ENCODE peak calls at places on chromosomes 5 and 9, in seven cellular contexts. One of them, this sample, is unnamed.

GRCh38 chr9:126569036-126569435 is 44.7 kb upstream of the LMX1B start:
- DNase-seq in mesendoderm: no peak
- DNase-seq in IMR-90: no peak
- DNase-seq in H9: no peak
- DNase-seq in trophoblast cell: no peak
- DNase-seq in H1: no peak
- DNase-seq in mesenchymal stem cell: no peak
- DNase-seq in this sample: no peak

GRCh38 chr5:100900142-100900795 is 2.8 kb downstream of the ST8SIA4 start:
- DNase-seq in mesendoderm: peak; percentile 82
- DNase-seq in IMR-90: no peak
- DNase-seq in H9: peak; percentile 46
- DNase-seq in trophoblast cell: peak; percentile 42
- DNase-seq in H1: no peak
- DNase-seq in mesenchymal stem cell: peak; percentile 64
- DNase-seq in this sample: peak; percentile 27

GRCh38 chr5:57332350-57332749 is 150.3 kb downstream of the ACTBL2 start:
- DNase-seq in mesendoderm: no peak
- DNase-seq in IMR-90: peak; percentile 86
- DNase-seq in H9: no peak
- DNase-seq in trophoblast cell: no peak
- DNase-seq in H1: no peak
- DNase-seq in mesenchymal stem cell: no peak
- DNase-seq in this sample: no peak

GRCh38 chr5:179302499-179303185 is 42.6 kb downstream of the ADAMTS2 start:
- DNase-seq in mesendoderm: no peak
- DNase-seq in IMR-90: no peak
- DNase-seq in H9: no peak
- DNase-seq in trophoblast cell: no peak
- DNase-seq in H1: no peak
- DNase-seq in mesenchymal stem cell: no peak
- DNase-seq in this sample: no peak

GRCh38 chr9:133119461-133120342 is 1.3 kb downstream of the RALGDS start:
- DNase-seq in mesendoderm: no peak
- DNase-seq in IMR-90: peak; percentile 4
- DNase-seq in H9: no peak
- DNase-seq in trophoblast cell: no peak
- DNase-seq in H1: no peak
- DNase-seq in mesenchymal stem cell: no peak
- DNase-seq in this sample: no peak

GRCh38 chr5:10543585-10544040 is 20.3 kb upstream of the ANKRD33B start:
- DNase-seq in mesendoderm: no peak
- DNase-seq in IMR-90: no peak
- DNase-seq in H9: no peak
- DNase-seq in trophoblast cell: no peak
- DNase-seq in H1: no peak
- DNase-seq in mesenchymal stem cell: no peak
- DNase-seq in this sample: no peak

GRCh38 chr9:14215614-14216013 is 98.3 kb downstream of the NFIB start:
- DNase-seq in mesendoderm: no peak
- DNase-seq in IMR-90: peak; percentile 64
- DNase-seq in H9: no peak
- DNase-seq in trophoblast cell: no peak
- DNase-seq in H1: no peak
- DNase-seq in mesenchymal stem cell: peak; percentile 9
- DNase-seq in this sample: no peak

GRCh38 chr9:87557996-87558395 is 60.3 kb downstream of the DAPK1 start:
- DNase-seq in mesendoderm: no peak
- DNase-seq in IMR-90: no peak
- DNase-seq in H9: no peak
- DNase-seq in trophoblast cell: no peak
- DNase-seq in H1: no peak
- DNase-seq in mesenchymal stem cell: no peak
- DNase-seq in this sample: no peak

GRCh38 chr9:2677927-2678889 is 39.1 kb upstream of the KCNV2 start:
- DNase-seq in mesendoderm: no peak
- DNase-seq in IMR-90: no peak
- DNase-seq in H9: no peak
- DNase-seq in trophoblast cell: no peak
- DNase-seq in H1: no peak
- DNase-seq in mesenchymal stem cell: no peak
- DNase-seq in this sample: no peak

GRCh38 chr5:157994271-157994691 is 135.3 kb upstream of the CLINT1 start:
- DNase-seq in mesendoderm: no peak
- DNase-seq in IMR-90: no peak
- DNase-seq in H9: no peak
- DNase-seq in trophoblast cell: no peak
- DNase-seq in H1: no peak
- DNase-seq in mesenchymal stem cell: no peak
- DNase-seq in this sample: no peak

GRCh38 chr9:8564960-8565359 is 765.4 kb upstream of the DMAC1 start:
- DNase-seq in mesendoderm: no peak
- DNase-seq in IMR-90: no peak
- DNase-seq in H9: no peak
- DNase-seq in trophoblast cell: no peak
- DNase-seq in H1: no peak
- DNase-seq in mesenchymal stem cell: no peak
- DNase-seq in this sample: no peak

GRCh38 chr9:113511856-113512761 is 48.6 kb downstream of the RGS3 start:
- DNase-seq in mesendoderm: no peak
- DNase-seq in IMR-90: peak; percentile 73
- DNase-seq in H9: no peak
- DNase-seq in trophoblast cell: no peak
- DNase-seq in H1: no peak
- DNase-seq in mesenchymal stem cell: peak; percentile 58
- DNase-seq in this sample: no peak

GRCh38 chr5:79774171-79774854 is 84.7 kb downstream of the CMYA5 start:
- DNase-seq in mesendoderm: peak; percentile 95
- DNase-seq in IMR-90: peak; percentile 4
- DNase-seq in H9: peak; percentile 94
- DNase-seq in trophoblast cell: peak; percentile 14
- DNase-seq in H1: peak; percentile 83
- DNase-seq in mesenchymal stem cell: peak; percentile 2
- DNase-seq in this sample: no peak

GRCh38 chr5:75668988-75669760 is 48.1 kb downstream of the POC5 start:
- DNase-seq in mesendoderm: peak; percentile 54
- DNase-seq in IMR-90: peak; percentile 18
- DNase-seq in H9: no peak
- DNase-seq in trophoblast cell: peak; percentile 49
- DNase-seq in H1: no peak
- DNase-seq in mesenchymal stem cell: no peak
- DNase-seq in this sample: no peak

GRCh38 chr5:176415240-176416122 is 858 bp downstream of the CLTB start:
- DNase-seq in mesendoderm: peak; percentile 91
- DNase-seq in IMR-90: peak; percentile 49
- DNase-seq in H9: no peak
- DNase-seq in trophoblast cell: peak; percentile 87
- DNase-seq in H1: no peak
- DNase-seq in mesenchymal stem cell: peak; percentile 73
- DNase-seq in this sample: no peak

GRCh38 chr5:176420086-176420485 is 3.7 kb upstream of the CLTB start:
- DNase-seq in mesendoderm: no peak
- DNase-seq in IMR-90: no peak
- DNase-seq in H9: no peak
- DNase-seq in trophoblast cell: peak; percentile 70
- DNase-seq in H1: no peak
- DNase-seq in mesenchymal stem cell: no peak
- DNase-seq in this sample: no peak

GRCh38 chr5:176416965-176417364 is 626 bp upstream of the CLTB start:
- DNase-seq in mesendoderm: no peak
- DNase-seq in IMR-90: no peak
- DNase-seq in H9: no peak
- DNase-seq in trophoblast cell: no peak
- DNase-seq in H1: no peak
- DNase-seq in mesenchymal stem cell: no peak
- DNase-seq in this sample: no peak

GRCh38 chr5:176416123-176416924 is at the start of gene CLTB:
- DNase-seq in mesendoderm: peak; percentile 91
- DNase-seq in IMR-90: peak; percentile 78
- DNase-seq in H9: peak; percentile 93
- DNase-seq in trophoblast cell: peak; percentile 93
- DNase-seq in H1: peak; percentile 70
- DNase-seq in mesenchymal stem cell: peak; percentile 80
- DNase-seq in this sample: peak; percentile 87

GRCh38 chr5:176418251-176418650 is 1.9 kb upstream of the CLTB start:
- DNase-seq in mesendoderm: peak; percentile 77
- DNase-seq in IMR-90: no peak
- DNase-seq in H9: no peak
- DNase-seq in trophoblast cell: peak; percentile 97
- DNase-seq in H1: no peak
- DNase-seq in mesenchymal stem cell: no peak
- DNase-seq in this sample: no peak
- H4K8ac ChIP-seq in mesendoderm: no peak overlapping the region
- H4K8ac ChIP-seq in IMR-90: no peak overlapping the region
- H4K8ac ChIP-seq in H9: no peak overlapping the region
- H4K8ac ChIP-seq in trophoblast cell: no peak overlapping the region
- H4K8ac ChIP-seq in H1: no peak overlapping the region
- H4K8ac ChIP-seq in mesenchymal stem cell: no peak overlapping the region
- H4K8ac ChIP-seq in this sample: no peak overlapping the region

DNA sequence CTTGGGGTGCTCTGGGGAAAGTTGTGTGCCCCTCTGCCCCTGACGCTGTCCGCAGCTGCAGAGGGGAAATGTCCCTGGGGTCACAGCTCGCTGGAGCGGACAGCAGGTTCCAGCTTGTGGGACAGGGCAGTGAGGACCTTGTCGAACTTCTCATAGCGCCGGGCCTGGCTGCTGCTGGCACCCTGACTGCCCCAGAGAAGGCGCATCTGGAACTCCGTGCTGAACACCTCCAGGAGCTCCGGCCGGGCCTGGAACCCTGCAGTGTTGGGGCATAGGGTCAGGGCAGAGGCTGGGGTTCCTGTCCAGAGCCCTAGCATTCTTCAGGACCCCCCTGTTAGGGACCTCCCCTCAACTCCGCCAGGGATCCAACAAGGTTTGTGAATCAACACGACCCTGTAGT is 3.6 kb upstream of the TOR2A start:
- DNase-seq in mesendoderm: no peak
- DNase-seq in IMR-90: no peak
- DNase-seq in H9: no peak
- DNase-seq in trophoblast cell: no peak
- DNase-seq in H1: no peak
- DNase-seq in mesenchymal stem cell: no peak
- DNase-seq in this sample: no peak
- H4K8ac ChIP-seq in mesendoderm: no peak overlapping the region
- H4K8ac ChIP-seq in IMR-90: no peak overlapping the region
- H4K8ac ChIP-seq in H9: no peak overlapping the region
- H4K8ac ChIP-seq in trophoblast cell: no peak overlapping the region
- H4K8ac ChIP-seq in H1: no peak overlapping the region
- H4K8ac ChIP-seq in mesenchymal stem cell: no peak overlapping the region
- H4K8ac ChIP-seq in this sample: no peak overlapping the region

GRCh38 chr9:68974901-68975300 is 39.0 kb downstream of the PRKACG start:
- DNase-seq in mesendoderm: no peak
- DNase-seq in IMR-90: no peak
- DNase-seq in H9: no peak
- DNase-seq in trophoblast cell: no peak
- DNase-seq in H1: no peak
- DNase-seq in mesenchymal stem cell: no peak
- DNase-seq in this sample: no peak
- H4K8ac ChIP-seq in mesendoderm: no peak overlapping the region
- H4K8ac ChIP-seq in IMR-90: no peak overlapping the region
- H4K8ac ChIP-seq in H9: no peak overlapping the region
- H4K8ac ChIP-seq in trophoblast cell: no peak overlapping the region
- H4K8ac ChIP-seq in H1: no peak overlapping the region
- H4K8ac ChIP-seq in mesenchymal stem cell: peak overlapping the region; percentile 41
- H4K8ac ChIP-seq in this sample: no peak overlapping the region

DNA sequence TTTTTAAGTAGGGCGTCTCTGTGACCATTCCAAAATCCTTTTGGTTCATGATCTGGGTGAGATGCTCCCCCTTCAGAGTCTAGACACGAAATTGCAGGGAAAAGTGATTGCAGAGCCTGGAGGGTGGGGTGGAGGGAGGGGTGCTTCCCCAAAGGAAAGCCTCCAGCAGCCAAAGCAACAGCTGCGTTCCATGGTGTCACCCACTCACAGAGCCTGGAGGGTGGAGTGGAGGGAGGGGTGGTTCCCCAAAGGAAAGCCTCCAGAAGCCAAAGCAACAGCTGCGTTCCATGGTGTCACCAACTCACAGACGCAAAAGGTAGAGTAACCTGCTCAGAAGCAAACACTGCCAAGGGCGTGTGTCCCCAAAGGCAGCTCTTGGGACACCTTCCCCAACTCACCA is 22.6 kb downstream of the SLC6A18 start:
- DNase-seq in mesendoderm: no peak
- DNase-seq in IMR-90: no peak
- DNase-seq in H9: no peak
- DNase-seq in trophoblast cell: no peak
- DNase-seq in H1: no peak
- DNase-seq in mesenchymal stem cell: no peak
- DNase-seq in this sample: no peak
- H4K8ac ChIP-seq in mesendoderm: no peak overlapping the region
- H4K8ac ChIP-seq in IMR-90: no peak overlapping the region
- H4K8ac ChIP-seq in H9: no peak overlapping the region
- H4K8ac ChIP-seq in trophoblast cell: no peak overlapping the region
- H4K8ac ChIP-seq in H1: no peak overlapping the region
- H4K8ac ChIP-seq in mesenchymal stem cell: no peak overlapping the region
- H4K8ac ChIP-seq in this sample: no peak overlapping the region

GRCh38 chr5:177065480-177065879 is 21.2 kb upstream of the FGFR4 start:
- DNase-seq in mesendoderm: no peak
- DNase-seq in IMR-90: no peak
- DNase-seq in H9: no peak
- DNase-seq in trophoblast cell: no peak
- DNase-seq in H1: no peak
- DNase-seq in mesenchymal stem cell: no peak
- DNase-seq in this sample: no peak
- H4K8ac ChIP-seq in mesendoderm: no peak overlapping the region
- H4K8ac ChIP-seq in IMR-90: no peak overlapping the region
- H4K8ac ChIP-seq in H9: no peak overlapping the region
- H4K8ac ChIP-seq in trophoblast cell: no peak overlapping the region
- H4K8ac ChIP-seq in H1: no peak overlapping the region
- H4K8ac ChIP-seq in mesenchymal stem cell: no peak overlapping the region
- H4K8ac ChIP-seq in this sample: no peak overlapping the region